ENCODE peak calls at places on chromosomes 6 and 20, in six cellular contexts. H is neural progenitor cell; Q is lung; Y is psoas muscle; L is CD8-positive, alpha-beta T cell; B is mammary epithelial cell. A is an unnamed sample.

GRCh38 chr6:79864001-79864400 is 83.4 kb downstream of the ELOVL4 start:
- DNase-seq in Q (no peak), H (no peak), L (no peak), Y (no peak), B (no peak), A (no peak)

GRCh38 chr6:121691126-121691540 is 255.7 kb downstream of the GJA1 start:
- DNase-seq in Y (no peak), B (no peak), L (no peak), Q (no peak), H (no peak), A (no peak)

GRCh38 chr6:138945354-138945753 is 42.7 kb downstream of the REPS1 start:
- DNase-seq in H (no peak), Y (no peak), L (no peak), Q (no peak), B (no peak), A (peak; percentile 56)

GRCh38 chr6:6515691-6516607 is 72.6 kb upstream of the LY86 start:
- DNase-seq in Y (no peak), B (no peak), L (no peak), Q (no peak), H (no peak), A (no peak)

GRCh38 chr6:157246048-157246630 is 77.2 kb downstream of the TMEM242 start:
- DNase-seq in B (no peak), H (no peak), Y (peak; percentile 58), L (no peak), Q (no peak), A (no peak)

GRCh38 chr20:24458441-24458840 is 11.0 kb upstream of the SYNDIG1 start:
- DNase-seq in L (no peak), Y (no peak), H (no peak), Q (no peak), B (no peak), A (no peak)

GRCh38 chr6:125812394-125813231 is 21.9 kb downstream of the NCOA7 start:
- DNase-seq in L (no peak), H (no peak), B (peak; percentile 87), Y (no peak), Q (no peak), A (no peak)

GRCh38 chr20:40583195-40583594 is 105.8 kb downstream of the MAFB start:
- DNase-seq in B (no peak), H (no peak), Y (no peak), L (no peak), Q (no peak), A (peak; percentile 67)

GRCh38 chr6:88492824-88493223 is 326.7 kb upstream of the CNR1 start:
- DNase-seq in Y (no peak), H (peak; percentile 17), Q (no peak), B (no peak), L (no peak), A (no peak)

GRCh38 chr20:20369353-20370086 is 1.6 kb downstream of the INSM1 start:
- DNase-seq in L (no peak), B (peak; percentile 61), Q (no peak), H (peak; percentile 65), Y (no peak), A (peak; percentile 88)

GRCh38 chr20:64163776-64164122 is 503 bp upstream of the MYT1 start:
- DNase-seq in B (no peak), Q (no peak), Y (no peak), H (no peak), L (no peak), A (no peak)

GRCh38 chr20:56111951-56112730 is 106.8 kb upstream of the CBLN4 start:
- DNase-seq in L (no peak), Q (no peak), B (peak; percentile 32), H (no peak), Y (no peak), A (no peak)

GRCh38 chr6:138857792-138858191 is 61.9 kb downstream of the ECT2L start:
- DNase-seq in Q (no peak), B (no peak), L (no peak), H (no peak), Y (no peak), A (no peak)

GRCh38 chr20:5680227-5680626 is 70.0 kb upstream of the SHLD1 start:
- DNase-seq in Y (no peak), Q (no peak), H (no peak), B (peak; percentile 40), L (no peak), A (no peak)

GRCh38 chr20:3935956-3936340 is 46.8 kb downstream of the PANK2 start:
- DNase-seq in Y (no peak), B (no peak), L (no peak), H (no peak), Q (no peak), A (no peak)

GRCh38 chr6:36136034-36136433 is 5.7 kb downstream of the MAPK13 start:
- DNase-seq in Y (no peak), Q (no peak), B (no peak), H (no peak), L (no peak), A (no peak)

GRCh38 chr6:67914419-67914818 is 720.7 kb upstream of the ADGRB3 start:
- DNase-seq in B (no peak), L (no peak), Y (no peak), H (no peak), Q (no peak), A (no peak)

GRCh38 chr6:26240981-26241770 is 123.8 kb upstream of the BTN3A2 start:
- DNase-seq in H (peak; percentile 45), L (no peak), Q (no peak), Y (no peak), B (peak; percentile 32), A (peak; percentile 54)

GRCh38 chr6:43989556-43990248 is 137.6 kb downstream of the MRPL14 start:
- DNase-seq in B (no peak), L (no peak), Y (peak; percentile 72), Q (no peak), H (no peak), A (no peak)

GRCh38 chr20:15637971-15638754 is 935.1 kb downstream of the KIF16B start:
- DNase-seq in L (no peak), Q (no peak), Y (no peak), B (no peak), H (peak; percentile 84), A (no peak)

GRCh38 chr20:46590453-46590852 is 40.0 kb upstream of the OCSTAMP start:
- DNase-seq in B (no peak), L (no peak), H (no peak), Q (no peak), Y (no peak), A (no peak)

GRCh38 chr20:24544371-24544770 is 74.9 kb downstream of the SYNDIG1 start:
- DNase-seq in L (no peak), Q (no peak), B (no peak), Y (no peak), H (no peak), A (no peak)

GRCh38 chr6:75489025-75489424 is 4.6 kb downstream of the FILIP1 start:
- DNase-seq in H (no peak), B (no peak), Y (no peak), L (no peak), Q (no peak), A (no peak)

GRCh38 chr6:137353842-137354397 is 134.7 kb upstream of the IFNGR1 start:
- DNase-seq in H (no peak), Q (no peak), B (no peak), L (no peak), Y (no peak), A (no peak)

GRCh38 chr6:43831211-43831610 is 61.2 kb downstream of the VEGFA start:
- DNase-seq in B (no peak), Q (no peak), H (no peak), L (no peak), Y (no peak), A (no peak)

DNA sequence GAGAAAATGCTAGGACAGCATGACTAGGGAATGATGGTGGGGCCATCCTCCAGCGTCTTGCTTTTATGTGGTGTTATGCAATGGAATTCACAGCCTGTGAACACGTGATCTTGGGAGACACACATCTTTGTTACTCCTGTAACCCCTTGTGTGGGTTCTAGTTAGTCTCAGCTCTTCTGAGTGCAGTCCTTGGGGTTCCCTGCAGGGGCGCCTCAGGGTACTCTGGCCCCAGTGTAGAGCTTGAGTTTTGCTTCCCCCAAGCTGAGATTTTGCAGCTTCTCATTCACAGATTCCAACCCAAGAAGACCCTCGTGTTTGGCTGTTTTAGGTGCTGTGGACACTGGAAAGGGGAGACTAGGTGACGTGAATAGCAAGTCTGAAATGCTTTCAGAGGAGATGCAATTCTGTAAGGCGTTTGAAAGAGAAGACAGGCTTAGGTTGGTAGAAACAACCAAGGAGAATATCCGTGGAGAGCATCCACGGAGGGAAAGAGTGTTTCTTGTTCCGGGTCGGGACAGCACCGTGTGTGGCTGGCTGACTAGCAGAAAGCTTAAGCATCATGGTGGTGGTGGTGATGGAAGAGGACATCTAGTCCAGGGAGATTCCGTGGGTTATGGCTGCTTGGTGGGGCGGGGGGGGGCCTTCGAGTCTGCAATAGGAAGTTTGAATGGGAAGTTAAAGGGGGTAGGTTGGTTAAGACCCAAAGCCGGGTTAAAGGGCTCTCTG is 30.1 kb downstream of the DUSP22 start:
- DNase-seq in Y (no peak), L (no peak), Q (no peak), H (no peak), B (no peak), A (peak; percentile 64)
- H3K4me1 ChIP-seq in Y (peaks cover 4% of the 10 kb centered on the region), L (no peaks in the 10 kb centered on the region), Q (peaks cover under 1% of the 10 kb centered on the region), H (no peaks in the 10 kb centered on the region), B (no peaks in the 10 kb centered on the region), A (no peaks in the 10 kb centered on the region)

GRCh38 chr20:51022803-51023616 is at the start of gene KCNG1:
- DNase-seq in L (no peak), H (peak; percentile 93), B (peak; percentile 76), Y (peak; percentile 65), Q (peak; percentile 45), A (peak; percentile 95)
- H3K27ac ChIP-seq in L (no peak within 1 kb of the TSS), H (no peak within 1 kb of the TSS), B (peak within 1 kb of the TSS; percentile 28), Y (no peak within 1 kb of the TSS), Q (no peak within 1 kb of the TSS), A (no peak within 1 kb of the TSS)

DNA sequence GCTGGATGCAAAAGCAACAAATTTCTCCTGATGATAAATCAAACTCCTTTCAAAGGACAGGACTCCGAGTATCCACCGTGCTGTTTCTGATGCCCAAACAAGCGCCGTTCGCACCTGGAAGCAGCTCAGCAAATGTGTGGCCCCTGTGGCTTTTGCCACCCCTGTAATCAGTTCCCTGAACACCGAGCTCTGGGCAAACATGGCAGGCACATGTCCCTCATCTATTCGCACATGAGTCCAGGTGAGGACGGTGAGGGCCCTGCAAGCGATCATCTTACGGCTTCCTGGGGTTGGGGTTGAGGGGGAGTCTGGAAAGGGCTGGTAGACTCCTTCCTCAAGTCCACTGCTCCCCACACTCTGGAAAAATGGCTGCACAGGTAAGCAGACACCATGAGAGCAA is 23.7 kb downstream of the RNASET2 start:
- DNase-seq in B (no peak), Y (no peak), L (no peak), H (no peak), Q (no peak), A (no peak)
- H3K4me1 ChIP-seq in B (no peaks in the 10 kb centered on the region), Y (no peaks in the 10 kb centered on the region), L (peaks cover 17% of the 10 kb centered on the region), H (peaks cover 15% of the 10 kb centered on the region), Q (no peaks in the 10 kb centered on the region), A (peaks cover 7% of the 10 kb centered on the region)

GRCh38 chr6:85866758-85867401 is 224.2 kb upstream of the SYNCRIP start:
- DNase-seq in B (no peak), Y (no peak), H (no peak), L (no peak), Q (no peak), A (peak; percentile 52)
- H3K27ac ChIP-seq in B (no peak overlapping the region), Y (no peak overlapping the region), H (no peak overlapping the region), L (no peak overlapping the region), Q (no peak overlapping the region), A (no peak overlapping the region)

GRCh38 chr20:50315811-50316551 is 125.4 kb downstream of the CEBPB start:
- DNase-seq in H (no peak), Q (no peak), Y (no peak), L (no peak), B (no peak), A (peak; percentile 27)
- H3K4me1 ChIP-seq in H (peaks cover 13% of the 10 kb centered on the region), Q (peaks cover 11% of the 10 kb centered on the region), Y (peaks cover 5% of the 10 kb centered on the region), L (no peaks in the 10 kb centered on the region), B (peaks cover 59% of the 10 kb centered on the region), A (no peaks in the 10 kb centered on the region)